ENCODE peak calls at places on chromosomes 12 and 14, in seven cellular contexts. Y is putamen, F is HEK293T, X is stomach, B is EL, S is nephron progenitor cell, W is trophoblast cell. T is an unnamed sample.

GRCh38 chr12:45166056-45166455 is 49.8 kb upstream of the ANO6 start:
- DNase-seq in S (no peak), X (no peak), F (no peak), W (no peak), Y (no peak), B (no peak), T (no peak)

GRCh38 chr14:28381656-28382055 is 384.9 kb upstream of the FOXG1 start:
- DNase-seq in Y (no peak), W (no peak), F (no peak), X (no peak), B (no peak), S (no peak), T (no peak)

GRCh38 chr12:74537126-74537706 is 419 bp upstream of the ATXN7L3B start:
- DNase-seq in W (peak), S (no peak), B (peak), X (no peak), F (peak), Y (peak), T (no peak)

GRCh38 chr12:28937196-28937595 is 211.9 kb upstream of the FAR2 start:
- DNase-seq in W (no peak), X (no peak), F (no peak), B (peak), Y (no peak), S (no peak), T (no peak)

GRCh38 chr12:32820376-32820931 is 64.8 kb upstream of the YARS2 start:
- DNase-seq in B (no peak), F (no peak), S (no peak), W (no peak), Y (no peak), X (no peak), T (no peak)

GRCh38 chr14:61493239-61493638 is 171.9 kb downstream of the PRKCH start:
- DNase-seq in F (no peak), B (peak), X (no peak), S (no peak), Y (no peak), W (peak), T (no peak)

GRCh38 chr14:68976160-68977067 is 2.7 kb downstream of the ACTN1 start:
- DNase-seq in Y (no peak), F (no peak), W (no peak), S (no peak), B (peak), X (no peak), T (no peak)

GRCh38 chr12:106301611-106302321 is 767 bp upstream of the TCP11L2 start:
- DNase-seq in Y (peak), F (peak), X (peak), W (peak), S (no peak), B (peak), T (no peak)

GRCh38 chr12:20368653-20369163 is 371 bp downstream of the PDE3A start:
- DNase-seq in F (peak), S (peak), Y (peak), X (no peak), W (peak), B (peak), T (no peak)

T was measured in iPS DF 6.9.